ENCODE peak calls at places on chromosomes 12 and 14, in four cellular contexts. S, E, N and U are unnamed samples.

GRCh38 chr14:91078095-91078737 is 17.8 kb upstream of the RPS6KA5 start:
- DNase-seq in N (no peak), S (no peak), E (no peak), U (no peak)

GRCh38 chr12:26648066-26648465 is 184.9 kb downstream of the ITPR2 start:
- DNase-seq in S (no peak), E (no peak), N (no peak), U (no peak)

GRCh38 chr14:70665448-70666363 is 24.0 kb downstream of the TTC9 start:
- DNase-seq in S (no peak), N (peak; percentile 79), E (no peak), U (peak; percentile 22)

GRCh38 chr12:94145231-94145979 is 3.0 kb upstream of the PLXNC1 start:
- DNase-seq in N (no peak), S (no peak), E (no peak), U (no peak)

GRCh38 chr14:105398044-105398725 is at the start of gene TEX22:
- DNase-seq in E (peak; percentile 91), S (peak; percentile 96), N (peak; percentile 97), U (peak; percentile 95)

GRCh38 chr12:124410354-124411175 is 115.7 kb downstream of the RFLNA start:
- DNase-seq in N (no peak), S (no peak), E (no peak), U (no peak)

GRCh38 chr12:23851602-23852001 is 97.9 kb downstream of the SOX5 start:
- DNase-seq in E (no peak), N (no peak), S (no peak), U (no peak)

GRCh38 chr12:6533653-6534157 is 612 bp upstream of the GAPDH start:
- DNase-seq in E (peak; percentile 94), N (peak; percentile 92), S (peak; percentile 89), U (peak; percentile 90)

GRCh38 chr14:61774861-61775260 is 12.6 kb downstream of the SNAPC1 start:
- DNase-seq in E (no peak), N (no peak), S (no peak), U (no peak)

GRCh38 chr12:76462668-76463224 is 96.8 kb downstream of the OSBPL8 start:
- DNase-seq in E (no peak), N (no peak), S (no peak), U (no peak)

GRCh38 chr12:111761706-111762105 is 5.0 kb upstream of the ALDH2 start:
- DNase-seq in E (peak; percentile 35), N (peak; percentile 5), S (no peak), U (no peak)

GRCh38 chr12:63752283-63752682 is 27.4 kb upstream of the RXYLT1 start:
- DNase-seq in S (no peak), E (no peak), N (no peak), U (peak; percentile 11)

GRCh38 chr14:68704736-68705720 is 87.8 kb downstream of the ZFP36L1 start:
- DNase-seq in E (no peak), N (no peak), S (no peak), U (no peak)

GRCh38 chr12:2922329-2922728 is 31.6 kb downstream of the TULP3 start:
- DNase-seq in N (no peak), E (peak; percentile 34), S (no peak), U (no peak)

GRCh38 chr14:61183486-61183885 is 97.7 kb downstream of the TMEM30B start:
- DNase-seq in S (no peak), N (no peak), E (no peak), U (no peak)

GRCh38 chr12:24595652-24596235 is 353.2 kb downstream of the BCAT1 start:
- DNase-seq in N (no peak), E (peak; percentile 62), S (no peak), U (peak; percentile 6)

GRCh38 chr12:7058163-7058845 is 2.2 kb upstream of the C1S start:
- DNase-seq in E (no peak), S (no peak), N (no peak), U (no peak)

GRCh38 chr12:132593938-132594358 is 16.4 kb downstream of the LRCOL1 start:
- DNase-seq in N (peak; percentile 98), S (peak; percentile 89), E (peak; percentile 98), U (peak; percentile 76)

GRCh38 chr14:104547998-104548700 is 31.4 kb upstream of the C14orf180 start:
- DNase-seq in N (peak; percentile 54), S (no peak), E (no peak), U (no peak)

GRCh38 chr12:95998611-95999300 is 2.6 kb upstream of the HAL start:
- DNase-seq in S (no peak), N (no peak), E (peak; percentile 91), U (peak; percentile 22)

DNA sequence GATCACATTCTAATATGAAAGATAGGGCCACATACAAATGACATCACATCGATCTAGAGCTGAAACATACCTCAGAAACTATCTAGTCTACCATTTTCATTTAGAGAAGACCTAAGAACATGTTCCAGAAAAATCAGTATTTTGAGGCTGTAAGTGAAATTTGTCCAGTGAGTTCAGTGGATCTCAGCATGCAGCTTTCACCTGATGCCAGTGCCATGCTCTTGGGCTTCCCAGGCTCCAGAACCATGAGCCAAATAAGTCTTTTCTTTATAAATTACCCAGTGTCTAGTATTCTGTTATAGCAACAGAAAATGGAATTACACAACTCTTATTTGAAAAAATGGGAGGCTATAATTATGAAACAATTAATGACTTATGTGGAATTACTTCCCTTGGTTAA is 9.0 kb downstream of the CHPT1 start:
- DNase-seq in E (no peak), S (no peak), N (no peak), U (no peak)
- H3K4me1 ChIP-seq in E (peaks cover 3% of the 10 kb centered on the region), S (peaks cover 23% of the 10 kb centered on the region), N (peaks cover 13% of the 10 kb centered on the region), U (no peaks in the 10 kb centered on the region)

GRCh38 chr12:15206338-15206737 is 14.9 kb downstream of the RERG start:
- DNase-seq in E (peak; percentile 64), N (no peak), S (no peak), U (no peak)

GRCh38 chr12:15208140-15208539 is 13.1 kb downstream of the RERG start:
- DNase-seq in N (no peak), E (peak; percentile 17), S (no peak), U (no peak)

GRCh38 chr12:15208871-15209656 is 12.2 kb downstream of the RERG start:
- DNase-seq in S (no peak), N (no peak), E (no peak), U (no peak)

GRCh38 chr12:15206831-15207394 is 14.3 kb downstream of the RERG start:
- DNase-seq in S (no peak), N (no peak), E (peak; percentile 10), U (no peak)

GRCh38 chr12:15205341-15206010 is 15.7 kb downstream of the RERG start:
- DNase-seq in N (no peak), E (no peak), S (no peak), U (no peak)
- H3K4me1 ChIP-seq in N (peaks cover 10% of the 10 kb centered on the region), E (peaks cover 18% of the 10 kb centered on the region), S (no peaks in the 10 kb centered on the region), U (peaks cover 5% of the 10 kb centered on the region)

GRCh38 chr14:92103363-92103762 is 3.0 kb downstream of the ATXN3 start:
- DNase-seq in S (no peak), N (no peak), E (no peak), U (no peak)
- H3K4me1 ChIP-seq in S (peaks cover 52% of the 10 kb centered on the region), N (peaks cover 3% of the 10 kb centered on the region), E (peaks cover 5% of the 10 kb centered on the region), U (no peaks in the 10 kb centered on the region)

GRCh38 chr12:51693569-51693968 is 102.5 kb downstream of the SCN8A start:
- DNase-seq in S (no peak), N (no peak), E (no peak), U (no peak)
- H3K4me1 ChIP-seq in S (no peaks in the 10 kb centered on the region), N (no peaks in the 10 kb centered on the region), E (no peaks in the 10 kb centered on the region), U (no peaks in the 10 kb centered on the region)

DNA sequence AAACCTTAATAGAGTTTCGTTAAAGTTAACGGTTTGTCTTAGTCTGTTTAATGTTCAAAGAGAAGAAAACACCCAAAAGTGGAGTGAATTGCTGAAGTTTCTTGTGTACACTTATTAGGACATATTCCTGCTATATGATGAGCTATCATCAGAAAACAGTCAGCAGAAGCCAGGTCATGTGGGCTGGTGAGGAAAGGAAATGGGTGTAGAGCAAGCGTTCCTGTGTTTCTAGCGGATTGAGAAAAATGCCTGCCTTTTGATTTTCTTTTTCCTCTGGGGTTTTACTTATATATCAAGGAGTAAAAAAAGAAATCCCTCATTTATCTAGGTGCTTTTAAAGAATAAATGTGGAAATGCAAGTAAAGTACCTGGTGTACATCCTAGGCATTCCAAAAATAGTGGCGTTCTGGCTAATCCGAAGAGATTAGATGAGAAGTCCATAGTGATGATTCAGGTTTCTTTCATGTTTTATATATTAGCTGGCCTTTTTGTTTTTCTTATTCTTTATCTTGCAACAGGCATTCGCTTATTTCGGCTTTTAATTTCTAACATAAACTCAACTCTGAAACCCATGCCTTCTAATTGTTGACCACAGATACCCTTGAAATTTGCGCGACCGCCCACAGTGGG is 50.7 kb downstream of the FLRT2 start:
- DNase-seq in N (no peak), S (no peak), E (no peak), U (no peak)
- H3K4me1 ChIP-seq in N (no peaks in the 10 kb centered on the region), S (no peaks in the 10 kb centered on the region), E (peaks cover 30% of the 10 kb centered on the region), U (peaks cover 12% of the 10 kb centered on the region)

GRCh38 chr14:101362529-101363260 is 198.6 kb upstream of the DIO3 start:
- DNase-seq in N (no peak), E (no peak), S (no peak), U (no peak)

GRCh38 chr14:101363261-101363555 is 198.1 kb upstream of the DIO3 start:
- DNase-seq in N (no peak), E (no peak), S (no peak), U (no peak)

GRCh38 chr14:101365329-101366158 is 195.8 kb upstream of the DIO3 start:
- DNase-seq in N (no peak), S (no peak), E (no peak), U (no peak)

GRCh38 chr14:101364503-101365328 is 196.6 kb upstream of the DIO3 start:
- DNase-seq in E (no peak), S (no peak), N (peak; percentile 93), U (peak; percentile 54)

GRCh38 chr14:101363880-101364391 is 197.4 kb upstream of the DIO3 start:
- DNase-seq in N (no peak), E (no peak), S (no peak), U (peak; percentile 67)
- H3K4me1 ChIP-seq in N (no peaks in the 10 kb centered on the region), E (no peaks in the 10 kb centered on the region), S (no peaks in the 10 kb centered on the region), U (peaks cover 46% of the 10 kb centered on the region)